ENCODE peak calls at places on chromosomes 13 and 19, in ten cellular contexts. Y is endothelial cell; I is tibial artery; L is omental fat pad; C is brain microvascular endothelial cell; B is CD4-positive, alpha-beta T cell; V is D721Med; R is astrocyte of the cerebellum; G is heart right ventricle; K is pancreas. U is an unnamed sample.
A peak's percentile ranks its signal among the peaks of the same experiment; 100 is the strongest.

GRCh38 chr19:13993554-13994308 is 12.4 kb downstream of the RFX1 start:
- DNase-seq in Y (no peak), I (no peak), L (no peak), C (peak; percentile 40), B (no peak), V (no peak), R (no peak), G (no peak), K (no peak), U (no peak)

GRCh38 chr13:97125051-97125809 is 96.9 kb upstream of the MBNL2 start:
- DNase-seq in Y (no peak), I (peak; percentile 67), L (no peak), C (peak; percentile 77), B (no peak), V (peak; percentile 52), R (peak; percentile 65), G (no peak), K (no peak), U (no peak)

GRCh38 chr19:16458391-16459128 is 13.2 kb downstream of the EPS15L1 start:
- DNase-seq in Y (no peak), I (no peak), L (no peak), C (no peak), B (no peak), V (no peak), R (no peak), G (no peak), K (no peak), U (no peak)

GRCh38 chr19:8902520-8902919 is 70.3 kb downstream of the MBD3L1 start:
- DNase-seq in Y (no peak), I (no peak), L (no peak), C (no peak), B (no peak), V (no peak), R (no peak), G (no peak), K (no peak), U (no peak)

GRCh38 chr19:2455481-2456300 is 1.1 kb downstream of the LMNB2 start:
- DNase-seq in Y (no peak), I (no peak), L (peak; percentile 36), C (no peak), B (no peak), V (no peak), R (no peak), G (peak; percentile 29), K (peak; percentile 44), U (peak; percentile 74)

GRCh38 chr19:28887920-28888618 is 324.9 kb downstream of the UQCRFS1 start:
- DNase-seq in Y (peak; percentile 20), I (no peak), L (no peak), C (no peak), B (no peak), V (no peak), R (no peak), G (no peak), K (peak; percentile 41), U (no peak)

GRCh38 chr19:13053761-13054604 is 48.7 kb downstream of the LYL1 start:
- DNase-seq in Y (peak; percentile 74), I (peak; percentile 78), L (peak; percentile 44), C (peak; percentile 89), B (no peak), V (no peak), R (peak; percentile 91), G (peak; percentile 95), K (peak; percentile 91), U (no peak)

GRCh38 chr13:61777902-61778301 is 362.3 kb upstream of the PCDH20 start:
- DNase-seq in Y (no peak), I (no peak), L (no peak), C (no peak), B (no peak), V (no peak), R (peak; percentile 4), G (no peak), K (no peak), U (no peak)

GRCh38 chr19:31039151-31039550 is 310.1 kb downstream of the TSHZ3 start:
- DNase-seq in Y (no peak), I (no peak), L (no peak), C (no peak), B (no peak), V (no peak), R (no peak), G (no peak), K (no peak), U (no peak)

DNA sequence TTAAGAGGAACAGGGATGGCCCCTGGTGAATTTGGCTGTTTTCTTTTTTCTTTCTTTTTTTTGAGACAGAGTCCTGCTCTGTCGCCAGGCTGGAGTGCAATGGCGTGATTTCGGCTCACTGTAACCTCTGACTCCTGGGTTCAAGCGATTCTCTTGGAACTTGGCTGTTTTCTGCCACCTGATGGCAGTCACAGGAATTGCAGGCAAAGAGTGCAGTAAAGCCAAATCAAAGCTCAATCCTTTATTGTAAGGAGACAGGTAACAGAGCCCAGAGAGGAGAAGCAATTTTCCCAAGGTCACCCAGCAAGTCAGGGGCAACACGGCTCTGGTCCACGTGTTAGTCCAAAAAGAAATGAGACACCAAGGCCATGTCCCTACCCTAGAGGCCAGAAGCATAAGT is 6.2 kb downstream of the TINCR start:
- DNase-seq in Y (no peak), I (no peak), L (no peak), C (no peak), B (no peak), V (no peak), R (no peak), G (no peak), K (no peak), U (no peak)
- TF ChIP-seq CTCF in Y (peak; percentile 91), I (peak; percentile 25), L (no peak), C (peak; percentile 68), B (peak; percentile 14), V (peak; percentile 35), R (peak; percentile 33), G (no peak), K (no peak), U (no peak)

GRCh38 chr19:46515879-46516350 is 20.2 kb upstream of the PNMA8B start:
- DNase-seq in Y (no peak), I (no peak), L (no peak), C (peak; percentile 26), B (peak; percentile 15), V (no peak), R (no peak), G (no peak), K (no peak), U (no peak)
- TF ChIP-seq CTCF in Y (peak; percentile 65), I (peak; percentile 67), L (no peak), C (peak; percentile 80), B (peak; percentile 80), V (peak; percentile 54), R (peak; percentile 71), G (peak; percentile 41), K (peak; percentile 44), U (peak; percentile 22)

DNA sequence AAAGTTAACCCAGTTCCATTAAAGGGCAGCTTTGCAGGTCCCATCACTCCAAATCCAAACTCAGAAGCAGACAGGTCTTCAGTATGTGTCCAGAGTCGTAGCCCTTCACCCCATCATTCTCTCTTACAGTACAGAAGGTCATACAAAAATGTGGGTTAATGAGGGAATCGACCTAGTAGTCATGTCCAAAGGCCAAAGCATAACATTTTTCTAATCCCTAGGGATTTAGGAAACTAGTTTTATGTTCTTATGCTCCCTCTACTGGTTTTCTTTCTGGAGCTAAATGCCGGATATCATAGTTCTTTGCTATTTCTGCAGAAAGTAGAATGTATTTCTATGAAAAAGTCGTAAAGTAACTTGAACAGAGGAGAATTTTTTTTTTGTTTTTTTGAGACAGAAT is 72.2 kb downstream of the DHRS12 start:
- DNase-seq in Y (no peak), I (no peak), L (no peak), C (no peak), B (no peak), V (no peak), R (peak; percentile 22), G (no peak), K (no peak), U (no peak)
- TF ChIP-seq CTCF in Y (no peak), I (peak; percentile 69), L (no peak), C (peak; percentile 31), B (no peak), V (peak; percentile 40), R (peak; percentile 28), G (peak; percentile 6), K (no peak), U (no peak)

GRCh38 chr13:113843864-113844556 is 19.9 kb downstream of the GAS6 start:
- DNase-seq in Y (no peak), I (peak; percentile 28), L (no peak), C (no peak), B (no peak), V (no peak), R (no peak), G (no peak), K (peak; percentile 21), U (no peak)
- TF ChIP-seq CTCF in Y (no peak), I (no peak), L (no peak), C (peak; percentile 4), B (no peak), V (no peak), R (no peak), G (no peak), K (no peak), U (no peak)

DNA sequence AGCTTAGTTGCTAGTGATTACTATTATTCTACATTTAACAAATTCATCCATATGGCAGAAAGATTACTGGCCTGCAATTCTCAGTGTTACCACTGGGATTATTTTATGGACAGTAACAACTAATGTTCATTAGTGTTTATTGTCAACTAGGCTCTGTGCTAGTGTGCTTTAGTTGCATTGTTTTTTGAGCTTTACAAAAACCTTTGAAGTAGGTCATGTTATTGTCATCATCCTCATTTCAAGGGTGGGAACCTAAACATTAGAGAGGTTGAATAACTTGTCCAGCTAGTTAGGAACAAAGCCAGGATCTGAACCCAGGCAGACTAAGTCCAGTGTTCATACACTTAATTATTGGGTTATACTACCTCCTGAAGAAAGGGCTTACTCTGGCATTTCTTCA is 27.8 kb upstream of the TDRD3 start:
- DNase-seq in Y (no peak), I (no peak), L (no peak), C (no peak), B (no peak), V (no peak), R (no peak), G (no peak), K (no peak), U (no peak)
- TF ChIP-seq CTCF in Y (peak; percentile 81), I (no peak), L (no peak), C (peak; percentile 32), B (no peak), V (peak; percentile 37), R (no peak), G (peak; percentile 8), K (no peak), U (peak; percentile 25)

DNA sequence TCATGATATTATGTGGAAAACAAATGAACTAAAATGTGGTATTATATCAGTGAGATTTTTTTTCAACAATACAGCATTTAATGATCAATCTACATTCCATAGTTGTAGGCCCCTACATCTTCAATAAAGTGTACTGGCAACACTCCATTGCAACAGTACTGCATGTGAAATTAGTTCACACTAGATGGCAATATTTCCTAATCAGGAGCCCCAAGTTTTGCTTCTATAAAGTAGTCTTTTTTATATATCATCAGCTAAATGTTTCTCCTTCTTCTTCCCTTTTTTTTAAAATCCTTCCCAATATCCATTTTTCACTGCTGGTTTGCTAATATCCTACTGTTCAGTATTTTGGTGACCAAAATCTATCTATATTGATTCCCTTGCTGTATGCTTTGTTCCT is 528.3 kb upstream of the ATXN8OS start:
- DNase-seq in Y (no peak), I (no peak), L (no peak), C (no peak), B (no peak), V (no peak), R (peak; percentile 8), G (no peak), K (no peak), U (no peak)
- TF ChIP-seq CTCF in Y (no peak), I (no peak), L (no peak), C (no peak), B (no peak), V (peak; percentile 43), R (peak; percentile 28), G (no peak), K (no peak), U (no peak)

U was measured in natural killer cell.